ENCODE peak calls at places on chromosomes 7 and 10, in six cellular contexts. One of them, this sample, is unnamed.

GRCh38 chr10:102451105-102451969 is at the start of gene C10orf95:
- DNase-seq in H9: no peak
- DNase-seq in activated CD8-positive, alpha-beta memory T cell treated with anti-CD3 and anti-CD28 coated beads, Interleukin-2, amount 50 U/mL, for 48 hours: peak
- DNase-seq in endodermal cell: peak
- DNase-seq in upper lobe of right lung: peak
- DNase-seq in T-cell: no peak
- DNase-seq in this sample: no peak

GRCh38 chr10:114709966-114710365 is 51.9 kb upstream of the ABLIM1 start:
- DNase-seq in upper lobe of right lung: no peak
- DNase-seq in endodermal cell: no peak
- DNase-seq in activated CD8-positive, alpha-beta memory T cell treated with anti-CD3 and anti-CD28 coated beads, Interleukin-2, amount 50 U/mL, for 48 hours: no peak
- DNase-seq in H9: no peak
- DNase-seq in T-cell: no peak
- DNase-seq in this sample: no peak

GRCh38 chr7:132750056-132750455 is 173.8 kb upstream of the PLXNA4 start:
- DNase-seq in upper lobe of right lung: no peak
- DNase-seq in H9: no peak
- DNase-seq in T-cell: no peak
- DNase-seq in activated CD8-positive, alpha-beta memory T cell treated with anti-CD3 and anti-CD28 coated beads, Interleukin-2, amount 50 U/mL, for 48 hours: no peak
- DNase-seq in endodermal cell: no peak
- DNase-seq in this sample: no peak

GRCh38 chr10:62335326-62335725 is 38.8 kb upstream of the ZNF365 start:
- DNase-seq in upper lobe of right lung: no peak
- DNase-seq in endodermal cell: no peak
- DNase-seq in H9: no peak
- DNase-seq in activated CD8-positive, alpha-beta memory T cell treated with anti-CD3 and anti-CD28 coated beads, Interleukin-2, amount 50 U/mL, for 48 hours: no peak
- DNase-seq in T-cell: no peak
- DNase-seq in this sample: no peak

GRCh38 chr7:152050547-152050971 is 25.1 kb downstream of the GALNT11 start:
- DNase-seq in endodermal cell: no peak
- DNase-seq in H9: no peak
- DNase-seq in T-cell: no peak
- DNase-seq in activated CD8-positive, alpha-beta memory T cell treated with anti-CD3 and anti-CD28 coated beads, Interleukin-2, amount 50 U/mL, for 48 hours: no peak
- DNase-seq in upper lobe of right lung: no peak
- DNase-seq in this sample: no peak

GRCh38 chr7:116689787-116690186 is 17.8 kb downstream of the MET start:
- DNase-seq in activated CD8-positive, alpha-beta memory T cell treated with anti-CD3 and anti-CD28 coated beads, Interleukin-2, amount 50 U/mL, for 48 hours: no peak
- DNase-seq in T-cell: no peak
- DNase-seq in endodermal cell: no peak
- DNase-seq in H9: no peak
- DNase-seq in upper lobe of right lung: peak
- DNase-seq in this sample: no peak

GRCh38 chr7:88027724-88028123 is 93.7 kb downstream of the ADAM22 start:
- DNase-seq in endodermal cell: no peak
- DNase-seq in T-cell: no peak
- DNase-seq in H9: no peak
- DNase-seq in upper lobe of right lung: no peak
- DNase-seq in activated CD8-positive, alpha-beta memory T cell treated with anti-CD3 and anti-CD28 coated beads, Interleukin-2, amount 50 U/mL, for 48 hours: no peak
- DNase-seq in this sample: no peak

GRCh38 chr10:3775671-3776551 is 9.1 kb downstream of the KLF6 start:
- DNase-seq in activated CD8-positive, alpha-beta memory T cell treated with anti-CD3 and anti-CD28 coated beads, Interleukin-2, amount 50 U/mL, for 48 hours: peak
- DNase-seq in H9: peak
- DNase-seq in endodermal cell: peak
- DNase-seq in T-cell: no peak
- DNase-seq in upper lobe of right lung: no peak
- DNase-seq in this sample: no peak

GRCh38 chr7:122412441-122412840 is 107.9 kb upstream of the FEZF1 start:
- DNase-seq in upper lobe of right lung: no peak
- DNase-seq in endodermal cell: no peak
- DNase-seq in activated CD8-positive, alpha-beta memory T cell treated with anti-CD3 and anti-CD28 coated beads, Interleukin-2, amount 50 U/mL, for 48 hours: no peak
- DNase-seq in H9: no peak
- DNase-seq in T-cell: no peak
- DNase-seq in this sample: no peak

GRCh38 chr7:99312316-99313203 is 13.1 kb upstream of the ARPC1A start:
- DNase-seq in H9: peak
- DNase-seq in activated CD8-positive, alpha-beta memory T cell treated with anti-CD3 and anti-CD28 coated beads, Interleukin-2, amount 50 U/mL, for 48 hours: peak
- DNase-seq in T-cell: peak
- DNase-seq in upper lobe of right lung: no peak
- DNase-seq in endodermal cell: peak
- DNase-seq in this sample: peak

GRCh38 chr10:116625845-116626244 is 5.1 kb downstream of the PNLIPRP2 start:
- DNase-seq in upper lobe of right lung: no peak
- DNase-seq in T-cell: no peak
- DNase-seq in activated CD8-positive, alpha-beta memory T cell treated with anti-CD3 and anti-CD28 coated beads, Interleukin-2, amount 50 U/mL, for 48 hours: no peak
- DNase-seq in endodermal cell: no peak
- DNase-seq in H9: no peak
- DNase-seq in this sample: no peak

GRCh38 chr10:124975977-124976514 is 34.1 kb downstream of the ZRANB1 start:
- DNase-seq in H9: no peak
- DNase-seq in T-cell: no peak
- DNase-seq in upper lobe of right lung: no peak
- DNase-seq in endodermal cell: no peak
- DNase-seq in activated CD8-positive, alpha-beta memory T cell treated with anti-CD3 and anti-CD28 coated beads, Interleukin-2, amount 50 U/mL, for 48 hours: no peak
- DNase-seq in this sample: no peak

GRCh38 chr7:102097601-102098161 is 189.0 kb upstream of the SH2B2 start:
- DNase-seq in T-cell: no peak
- DNase-seq in activated CD8-positive, alpha-beta memory T cell treated with anti-CD3 and anti-CD28 coated beads, Interleukin-2, amount 50 U/mL, for 48 hours: no peak
- DNase-seq in endodermal cell: peak
- DNase-seq in H9: no peak
- DNase-seq in upper lobe of right lung: no peak
- DNase-seq in this sample: no peak

This sample was measured in CD8-positive, alpha-beta T cell.